ENCODE peak calls at places on chromosomes 16 and 17, in eight cellular contexts. T is psoas muscle; E is lower leg skin; A is CD4-positive, alpha-beta T cell; J is effector memory CD4-positive, alpha-beta T cell; O is upper lobe of right lung; K is activated gamma-delta T cell; M is activated naive CD4-positive, alpha-beta T cell treated with anti-CD3 and anti-CD28 coated beads for 36 hours. L is an unnamed sample.

GRCh38 chr16:75624921-75625334 is 1.8 kb upstream of the ADAT1 start:
- DNase-seq in T (no peak), E (no peak), A (no peak), J (no peak), O (no peak), K (no peak), M (no peak), L (no peak)

GRCh38 chr17:80377798-80378197 is 37.2 kb upstream of the ENDOV start:
- DNase-seq in T (no peak), E (no peak), A (no peak), J (no peak), O (no peak), K (no peak), M (no peak), L (no peak)

GRCh38 chr17:56785997-56786680 is 47.6 kb downstream of the C17orf67 start:
- DNase-seq in T (no peak), E (peak), A (no peak), J (no peak), O (no peak), K (no peak), M (no peak), L (no peak)

GRCh38 chr16:57475711-57476339 is 10.5 kb downstream of the DOK4 start:
- DNase-seq in T (peak), E (peak), A (peak), J (peak), O (peak), K (peak), M (peak), L (peak)

GRCh38 chr16:69049146-69049545 is 56.3 kb upstream of the HAS3 start:
- DNase-seq in T (no peak), E (no peak), A (no peak), J (no peak), O (no peak), K (no peak), M (no peak), L (no peak)

GRCh38 chr16:87845807-87846619 is 23.3 kb downstream of the SLC7A5 start:
- DNase-seq in T (no peak), E (no peak), A (no peak), J (no peak), O (no peak), K (no peak), M (no peak), L (no peak)

GRCh38 chr17:71846561-71846960 is 274.3 kb upstream of the SOX9 start:
- DNase-seq in T (no peak), E (no peak), A (no peak), J (no peak), O (no peak), K (no peak), M (no peak), L (no peak)

GRCh38 chr16:85556456-85557082 is 56.6 kb upstream of the GSE1 start:
- DNase-seq in T (peak), E (no peak), A (peak), J (no peak), O (peak), K (peak), M (peak), L (peak)

GRCh38 chr17:60128171-60128859 is 21.5 kb upstream of the CA4 start:
- DNase-seq in T (no peak), E (peak), A (no peak), J (no peak), O (no peak), K (no peak), M (no peak), L (no peak)

GRCh38 chr17:60743812-60744211 is 66.2 kb downstream of the BCAS3 start:
- DNase-seq in T (no peak), E (no peak), A (no peak), J (no peak), O (no peak), K (no peak), M (no peak), L (no peak)

GRCh38 chr17:77833769-77834168 is 124.7 kb upstream of the TNRC6C start:
- DNase-seq in T (peak), E (no peak), A (no peak), J (no peak), O (no peak), K (no peak), M (no peak), L (no peak)